ENCODE peak calls at places on chromosomes 5 and 9, in six cellular contexts. One of them, this sample, is unnamed.

GRCh38 chr5:65799857-65800256 is 77.9 kb downstream of the NLN start:
- DNase-seq in fibroblast of the aortic adventitia: no peak
- DNase-seq in psoas muscle: no peak
- DNase-seq in A549: no peak
- DNase-seq in OCI-LY7: no peak
- DNase-seq in uterus: no peak
- DNase-seq in this sample: no peak

GRCh38 chr9:91048739-91049138 is 247.1 kb downstream of the SYK start:
- DNase-seq in fibroblast of the aortic adventitia: no peak
- DNase-seq in psoas muscle: no peak
- DNase-seq in A549: no peak
- DNase-seq in OCI-LY7: no peak
- DNase-seq in uterus: no peak
- DNase-seq in this sample: no peak

GRCh38 chr5:153902026-153902425 is 136.7 kb downstream of the FAM114A2 start:
- DNase-seq in fibroblast of the aortic adventitia: peak
- DNase-seq in psoas muscle: no peak
- DNase-seq in A549: no peak
- DNase-seq in OCI-LY7: no peak
- DNase-seq in uterus: no peak
- DNase-seq in this sample: no peak

GRCh38 chr9:4904322-4905134 is 80.5 kb upstream of the JAK2 start:
- DNase-seq in fibroblast of the aortic adventitia: peak
- DNase-seq in psoas muscle: no peak
- DNase-seq in A549: peak
- DNase-seq in OCI-LY7: no peak
- DNase-seq in uterus: no peak
- DNase-seq in this sample: no peak

GRCh38 chr5:110398951-110399350 is 327.5 kb downstream of the TMEM232 start:
- DNase-seq in fibroblast of the aortic adventitia: no peak
- DNase-seq in psoas muscle: no peak
- DNase-seq in A549: no peak
- DNase-seq in OCI-LY7: no peak
- DNase-seq in uterus: no peak
- DNase-seq in this sample: no peak

GRCh38 chr9:91824151-91824550 is 125.9 kb downstream of the ROR2 start:
- DNase-seq in fibroblast of the aortic adventitia: no peak
- DNase-seq in psoas muscle: no peak
- DNase-seq in A549: no peak
- DNase-seq in OCI-LY7: no peak
- DNase-seq in uterus: no peak
- DNase-seq in this sample: no peak

GRCh38 chr9:95854386-95855015 is 21.0 kb upstream of the ERCC6L2 start:
- DNase-seq in fibroblast of the aortic adventitia: peak
- DNase-seq in psoas muscle: no peak
- DNase-seq in A549: no peak
- DNase-seq in OCI-LY7: no peak
- DNase-seq in uterus: no peak
- DNase-seq in this sample: no peak

GRCh38 chr9:125106285-125106893 is 36.9 kb downstream of the SCAI start:
- DNase-seq in fibroblast of the aortic adventitia: peak
- DNase-seq in psoas muscle: no peak
- DNase-seq in A549: no peak
- DNase-seq in OCI-LY7: no peak
- DNase-seq in uterus: no peak
- DNase-seq in this sample: no peak

GRCh38 chr5:181281077-181281983 is 20.4 kb upstream of the TRIM52 start:
- DNase-seq in fibroblast of the aortic adventitia: no peak
- DNase-seq in psoas muscle: no peak
- DNase-seq in A549: no peak
- DNase-seq in OCI-LY7: no peak
- DNase-seq in uterus: no peak
- DNase-seq in this sample: no peak

GRCh38 chr5:142960309-142960696 is 190.1 kb downstream of the ARHGAP26 start:
- DNase-seq in fibroblast of the aortic adventitia: peak
- DNase-seq in psoas muscle: no peak
- DNase-seq in A549: peak
- DNase-seq in OCI-LY7: no peak
- DNase-seq in uterus: no peak
- DNase-seq in this sample: no peak

GRCh38 chr5:81838307-81838906 is 87.5 kb upstream of the SSBP2 start:
- DNase-seq in fibroblast of the aortic adventitia: peak
- DNase-seq in psoas muscle: no peak
- DNase-seq in A549: peak
- DNase-seq in OCI-LY7: peak
- DNase-seq in uterus: no peak
- DNase-seq in this sample: peak

GRCh38 chr9:94672811-94673487 is 33.6 kb upstream of the FBP1 start:
- DNase-seq in fibroblast of the aortic adventitia: peak
- DNase-seq in psoas muscle: no peak
- DNase-seq in A549: peak
- DNase-seq in OCI-LY7: no peak
- DNase-seq in uterus: no peak
- DNase-seq in this sample: no peak

GRCh38 chr5:144102361-144102760 is 68.1 kb downstream of the YIPF5 start:
- DNase-seq in fibroblast of the aortic adventitia: no peak
- DNase-seq in psoas muscle: no peak
- DNase-seq in A549: no peak
- DNase-seq in OCI-LY7: no peak
- DNase-seq in uterus: no peak
- DNase-seq in this sample: no peak

GRCh38 chr5:39447968-39448367 is 23.2 kb upstream of the DAB2 start:
- DNase-seq in fibroblast of the aortic adventitia: peak
- DNase-seq in psoas muscle: no peak
- DNase-seq in A549: peak
- DNase-seq in OCI-LY7: no peak
- DNase-seq in uterus: no peak
- DNase-seq in this sample: no peak

GRCh38 chr9:14062449-14063187 is 251.3 kb downstream of the NFIB start:
- DNase-seq in fibroblast of the aortic adventitia: peak
- DNase-seq in psoas muscle: no peak
- DNase-seq in A549: no peak
- DNase-seq in OCI-LY7: no peak
- DNase-seq in uterus: no peak
- DNase-seq in this sample: no peak

GRCh38 chr9:4873066-4873465 is 80.3 kb downstream of the RCL1 start:
- DNase-seq in fibroblast of the aortic adventitia: peak
- DNase-seq in psoas muscle: peak
- DNase-seq in A549: no peak
- DNase-seq in OCI-LY7: no peak
- DNase-seq in uterus: no peak
- DNase-seq in this sample: no peak

GRCh38 chr5:97224112-97224750 is 41.2 kb upstream of the RIOK2 start:
- DNase-seq in fibroblast of the aortic adventitia: peak
- DNase-seq in psoas muscle: no peak
- DNase-seq in A549: peak
- DNase-seq in OCI-LY7: no peak
- DNase-seq in uterus: no peak
- DNase-seq in this sample: no peak

GRCh38 chr9:69658987-69659677 is 13.0 kb downstream of the APBA1 start:
- DNase-seq in fibroblast of the aortic adventitia: no peak
- DNase-seq in psoas muscle: no peak
- DNase-seq in A549: no peak
- DNase-seq in OCI-LY7: no peak
- DNase-seq in uterus: no peak
- DNase-seq in this sample: no peak

GRCh38 chr9:134918646-134919045 is 934 bp upstream of the FCN1 start:
- DNase-seq in fibroblast of the aortic adventitia: no peak
- DNase-seq in psoas muscle: peak
- DNase-seq in A549: no peak
- DNase-seq in OCI-LY7: no peak
- DNase-seq in uterus: no peak
- DNase-seq in this sample: no peak

GRCh38 chr5:7834982-7835381 is 16.0 kb downstream of the CFAP90 start:
- DNase-seq in fibroblast of the aortic adventitia: no peak
- DNase-seq in psoas muscle: no peak
- DNase-seq in A549: no peak
- DNase-seq in OCI-LY7: no peak
- DNase-seq in uterus: no peak
- DNase-seq in this sample: no peak

GRCh38 chr5:59401637-59402036 is 491.9 kb downstream of the PDE4D start:
- DNase-seq in fibroblast of the aortic adventitia: no peak
- DNase-seq in psoas muscle: no peak
- DNase-seq in A549: no peak
- DNase-seq in OCI-LY7: no peak
- DNase-seq in uterus: no peak
- DNase-seq in this sample: no peak

GRCh38 chr9:13395086-13395485 is 115.6 kb upstream of the MPDZ start:
- DNase-seq in fibroblast of the aortic adventitia: peak
- DNase-seq in psoas muscle: no peak
- DNase-seq in A549: no peak
- DNase-seq in OCI-LY7: no peak
- DNase-seq in uterus: no peak
- DNase-seq in this sample: no peak

GRCh38 chr5:45691656-45692055 is 4.5 kb downstream of the HCN1 start:
- DNase-seq in fibroblast of the aortic adventitia: no peak
- DNase-seq in psoas muscle: no peak
- DNase-seq in A549: no peak
- DNase-seq in OCI-LY7: no peak
- DNase-seq in uterus: no peak
- DNase-seq in this sample: no peak

GRCh38 chr5:37738057-37738691 is 101.7 kb downstream of the GDNF start:
- DNase-seq in fibroblast of the aortic adventitia: peak
- DNase-seq in psoas muscle: no peak
- DNase-seq in A549: no peak
- DNase-seq in OCI-LY7: no peak
- DNase-seq in uterus: no peak
- DNase-seq in this sample: peak

GRCh38 chr5:8135742-8136141 is 266.8 kb downstream of the MTRR start:
- DNase-seq in fibroblast of the aortic adventitia: no peak
- DNase-seq in psoas muscle: no peak
- DNase-seq in A549: no peak
- DNase-seq in OCI-LY7: no peak
- DNase-seq in uterus: no peak
- DNase-seq in this sample: no peak

GRCh38 chr9:104961701-104962359 is 33.9 kb upstream of the ABCA1 start:
- DNase-seq in fibroblast of the aortic adventitia: no peak
- DNase-seq in psoas muscle: no peak
- DNase-seq in A549: no peak
- DNase-seq in OCI-LY7: no peak
- DNase-seq in uterus: no peak
- DNase-seq in this sample: no peak

DNA sequence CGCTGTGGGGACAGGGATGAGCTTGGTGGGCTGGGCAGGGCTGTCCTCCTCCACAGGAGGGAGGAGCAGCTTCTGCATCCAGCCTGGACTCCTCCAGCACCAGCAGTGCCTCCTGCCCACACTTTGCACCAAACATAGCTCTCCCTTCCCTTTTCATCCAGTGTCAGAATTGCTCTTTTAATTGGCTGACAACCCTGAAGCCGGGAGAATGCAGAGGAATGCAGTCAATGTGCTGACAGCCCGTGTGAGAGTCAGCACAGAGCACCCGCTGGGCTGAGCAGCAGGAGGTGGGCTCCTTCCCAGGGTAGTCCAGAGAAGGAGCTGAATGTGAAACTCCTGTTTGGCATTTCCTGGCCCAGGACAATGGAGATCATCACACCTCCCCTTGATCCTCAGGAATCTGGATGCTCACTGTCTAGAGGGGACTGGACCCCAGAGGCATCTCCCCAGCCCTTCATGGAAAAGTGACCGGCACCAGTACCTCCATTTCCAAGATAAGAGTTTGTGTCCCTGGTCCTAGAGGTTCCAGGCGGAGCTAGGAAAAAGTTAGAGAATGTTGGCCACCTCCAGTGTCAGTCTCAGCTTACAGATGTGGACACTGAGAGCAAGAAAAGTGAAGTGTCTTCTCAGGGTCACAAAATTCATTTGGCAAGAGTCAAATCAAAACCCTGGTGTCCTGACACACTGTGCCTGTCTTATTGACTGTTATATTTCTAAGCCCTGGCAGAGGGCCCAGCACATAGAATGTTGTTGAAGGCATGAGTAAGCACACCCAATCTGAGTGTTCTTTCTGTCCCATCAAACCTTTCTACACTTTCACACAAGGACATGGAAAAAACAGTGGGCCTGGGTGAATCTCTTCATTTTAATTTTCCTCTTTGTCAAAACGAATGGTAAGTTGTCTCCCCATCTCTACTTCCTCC is 202.1 kb downstream of the SNX18 start:
- DNase-seq in fibroblast of the aortic adventitia: peak
- DNase-seq in psoas muscle: no peak
- DNase-seq in A549: no peak
- DNase-seq in OCI-LY7: no peak
- DNase-seq in uterus: no peak
- DNase-seq in this sample: no peak
- TF ChIP-seq CTCF in fibroblast of the aortic adventitia: no peak
- TF ChIP-seq CTCF in psoas muscle: no peak
- TF ChIP-seq CTCF in A549: no peak
- TF ChIP-seq CTCF in OCI-LY7: no peak
- TF ChIP-seq CTCF in uterus: no peak
- TF ChIP-seq CTCF in this sample: no peak

DNA sequence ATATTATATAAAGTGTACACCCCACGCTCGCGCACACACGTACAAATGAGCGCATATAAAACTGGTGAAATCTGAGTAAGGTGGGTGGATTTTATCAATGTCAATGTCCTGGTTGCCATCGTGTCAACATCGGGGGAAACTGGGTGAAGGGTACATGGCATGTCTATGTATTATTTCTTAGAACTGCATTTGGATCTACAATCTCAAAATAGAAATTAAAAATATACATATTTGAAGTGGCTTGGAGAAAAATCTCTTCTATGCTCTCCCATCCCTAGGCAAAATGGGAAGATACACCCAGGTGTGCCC is 763 bp upstream of the WHRN start:
- DNase-seq in fibroblast of the aortic adventitia: no peak
- DNase-seq in psoas muscle: no peak
- DNase-seq in A549: no peak
- DNase-seq in OCI-LY7: no peak
- DNase-seq in uterus: no peak
- DNase-seq in this sample: no peak
- H3K4me3 ChIP-seq in fibroblast of the aortic adventitia: peak
- H3K4me3 ChIP-seq in psoas muscle: peak
- H3K4me3 ChIP-seq in A549: peak
- H3K4me3 ChIP-seq in OCI-LY7: peak
- H3K4me3 ChIP-seq in uterus: peak
- H3K4me3 ChIP-seq in this sample: peak

GRCh38 chr5:112491257-112491656 is 72.2 kb upstream of the EPB41L4A start:
- DNase-seq in fibroblast of the aortic adventitia: no peak
- DNase-seq in psoas muscle: no peak
- DNase-seq in A549: peak
- DNase-seq in OCI-LY7: peak
- DNase-seq in uterus: no peak
- DNase-seq in this sample: peak

DNA sequence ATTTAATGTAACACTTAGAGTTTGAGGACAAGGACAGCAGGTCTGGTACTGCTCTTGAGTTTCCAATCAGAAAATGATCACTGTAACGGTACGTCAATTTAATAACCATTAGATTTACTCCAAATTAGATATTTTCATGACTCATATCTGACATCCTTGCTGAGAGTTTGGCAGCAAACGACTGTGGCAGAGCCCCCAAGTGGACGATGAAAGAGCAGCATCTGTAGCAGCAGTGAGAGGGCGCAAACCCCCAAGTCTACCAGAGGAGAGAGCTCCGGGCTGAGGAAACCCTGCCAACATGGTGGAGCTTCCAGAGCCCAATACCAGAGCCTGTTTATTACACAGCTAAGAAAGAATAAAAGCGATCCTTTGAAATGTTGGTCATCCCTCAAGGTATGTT is 73.2 kb upstream of the EPB41L4A start:
- DNase-seq in fibroblast of the aortic adventitia: peak
- DNase-seq in psoas muscle: no peak
- DNase-seq in A549: peak
- DNase-seq in OCI-LY7: peak
- DNase-seq in uterus: peak
- DNase-seq in this sample: peak
- TF ChIP-seq CTCF in fibroblast of the aortic adventitia: peak
- TF ChIP-seq CTCF in psoas muscle: peak
- TF ChIP-seq CTCF in A549: peak
- TF ChIP-seq CTCF in OCI-LY7: peak
- TF ChIP-seq CTCF in uterus: peak
- TF ChIP-seq CTCF in this sample: peak

GRCh38 chr9:130432796-130433167 is 12.0 kb upstream of the ASS1 start:
- DNase-seq in fibroblast of the aortic adventitia: no peak
- DNase-seq in psoas muscle: peak
- DNase-seq in A549: no peak
- DNase-seq in OCI-LY7: no peak
- DNase-seq in uterus: no peak
- DNase-seq in this sample: no peak
- H3K4me3 ChIP-seq in fibroblast of the aortic adventitia: no peak
- H3K4me3 ChIP-seq in psoas muscle: peak
- H3K4me3 ChIP-seq in A549: peak
- H3K4me3 ChIP-seq in OCI-LY7: no peak
- H3K4me3 ChIP-seq in uterus: no peak
- H3K4me3 ChIP-seq in this sample: no peak